ENCODE peak calls at places on chromosomes 3 and 15, in four cellular contexts. One of them, this sample, is unnamed.

GRCh38 chr3:185699927-185700326 is 113.8 kb downstream of the SENP2 start:
- DNase-seq in IMR-90: no peak
- DNase-seq in K562: no peak
- DNase-seq in endothelial cell of umbilical vein: no peak
- DNase-seq in this sample: no peak

GRCh38 chr3:110974902-110975301 is 96.7 kb upstream of the NECTIN3 start:
- DNase-seq in IMR-90: no peak
- DNase-seq in K562: no peak
- DNase-seq in endothelial cell of umbilical vein: no peak
- DNase-seq in this sample: no peak

GRCh38 chr3:112948346-112948838 is 26.5 kb downstream of the CD200R1 start:
- DNase-seq in IMR-90: no peak
- DNase-seq in K562: no peak
- DNase-seq in endothelial cell of umbilical vein: no peak
- DNase-seq in this sample: no peak

GRCh38 chr15:39499151-39499550 is 81.7 kb upstream of the THBS1 start:
- DNase-seq in IMR-90: no peak
- DNase-seq in K562: no peak
- DNase-seq in endothelial cell of umbilical vein: no peak
- DNase-seq in this sample: no peak

GRCh38 chr3:141011511-141012262 is 39.5 kb upstream of the SPSB4 start:
- DNase-seq in IMR-90: peak
- DNase-seq in K562: peak
- DNase-seq in endothelial cell of umbilical vein: peak
- DNase-seq in this sample: no peak

GRCh38 chr3:43389388-43390254 is 103.3 kb downstream of the SNRK start:
- DNase-seq in IMR-90: peak
- DNase-seq in K562: no peak
- DNase-seq in endothelial cell of umbilical vein: peak
- DNase-seq in this sample: peak

GRCh38 chr3:16486951-16487480 is 26.5 kb downstream of the RFTN1 start:
- DNase-seq in IMR-90: no peak
- DNase-seq in K562: no peak
- DNase-seq in endothelial cell of umbilical vein: no peak
- DNase-seq in this sample: no peak

GRCh38 chr3:15884132-15884531 is 86.4 kb upstream of the ANKRD28 start:
- DNase-seq in IMR-90: no peak
- DNase-seq in K562: no peak
- DNase-seq in endothelial cell of umbilical vein: no peak
- DNase-seq in this sample: no peak

GRCh38 chr15:48244923-48245322 is 38.8 kb downstream of the SLC12A1 start:
- DNase-seq in IMR-90: no peak
- DNase-seq in K562: no peak
- DNase-seq in endothelial cell of umbilical vein: no peak
- DNase-seq in this sample: no peak

GRCh38 chr15:100114526-100114925 is 227.2 kb downstream of the ADAMTS17 start:
- DNase-seq in IMR-90: peak
- DNase-seq in K562: no peak
- DNase-seq in endothelial cell of umbilical vein: no peak
- DNase-seq in this sample: no peak

GRCh38 chr3:136818851-136819783 is at the start of gene SLC35G2:
- DNase-seq in IMR-90: peak
- DNase-seq in K562: peak
- DNase-seq in endothelial cell of umbilical vein: peak
- DNase-seq in this sample: no peak

GRCh38 chr3:37498126-37499039 is 324.0 kb upstream of the LRRFIP2 start:
- DNase-seq in IMR-90: no peak
- DNase-seq in K562: no peak
- DNase-seq in endothelial cell of umbilical vein: no peak
- DNase-seq in this sample: no peak

GRCh38 chr15:40428183-40428582 is 12.6 kb upstream of the BAHD1 start:
- DNase-seq in IMR-90: no peak
- DNase-seq in K562: no peak
- DNase-seq in endothelial cell of umbilical vein: no peak
- DNase-seq in this sample: no peak

GRCh38 chr3:59839810-59840515 is 790.1 kb upstream of the CFAP20DC start:
- DNase-seq in IMR-90: no peak
- DNase-seq in K562: no peak
- DNase-seq in endothelial cell of umbilical vein: no peak
- DNase-seq in this sample: peak

GRCh38 chr3:78823434-78823833 is 944.4 kb downstream of the ROBO1 start:
- DNase-seq in IMR-90: no peak
- DNase-seq in K562: no peak
- DNase-seq in endothelial cell of umbilical vein: no peak
- DNase-seq in this sample: no peak

GRCh38 chr3:103059481-103059880 is 624.7 kb downstream of the ZPLD1 start:
- DNase-seq in IMR-90: no peak
- DNase-seq in K562: no peak
- DNase-seq in endothelial cell of umbilical vein: no peak
- DNase-seq in this sample: no peak

GRCh38 chr3:127266186-127266585 is 21.7 kb downstream of the PRR20G start:
- DNase-seq in IMR-90: no peak
- DNase-seq in K562: no peak
- DNase-seq in endothelial cell of umbilical vein: no peak
- DNase-seq in this sample: no peak

DNA sequence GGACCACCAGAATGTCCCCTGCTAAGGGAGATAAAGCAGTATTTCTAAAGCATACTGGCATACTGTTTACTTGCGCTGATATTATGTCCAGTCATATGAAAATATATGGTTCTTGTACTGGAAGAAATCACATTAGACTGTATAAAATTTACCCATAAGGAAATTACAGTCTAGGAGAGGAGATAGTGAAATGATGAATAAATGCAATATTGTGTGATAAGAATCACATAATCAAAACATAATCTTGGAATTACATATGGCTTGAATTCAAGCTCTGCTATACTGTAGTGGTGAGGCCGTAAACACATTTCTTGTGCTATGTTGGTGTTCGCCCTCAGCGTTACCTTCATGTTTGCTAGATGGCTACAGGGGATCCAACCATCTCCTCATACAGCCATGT is 20.7 kb upstream of the TGFBR2 start:
- DNase-seq in IMR-90: no peak
- DNase-seq in K562: no peak
- DNase-seq in endothelial cell of umbilical vein: no peak
- DNase-seq in this sample: no peak
- TF ChIP-seq FOS in IMR-90: no peak
- TF ChIP-seq FOS in K562: no peak
- TF ChIP-seq FOS in endothelial cell of umbilical vein: no peak
- TF ChIP-seq FOS in this sample: no peak

GRCh38 chr3:143016321-143016972 is 15.1 kb downstream of the U2SURP start:
- DNase-seq in IMR-90: no peak
- DNase-seq in K562: no peak
- DNase-seq in endothelial cell of umbilical vein: peak
- DNase-seq in this sample: no peak
- TF ChIP-seq FOS in IMR-90: no peak
- TF ChIP-seq FOS in K562: no peak
- TF ChIP-seq FOS in endothelial cell of umbilical vein: no peak
- TF ChIP-seq FOS in this sample: no peak

DNA sequence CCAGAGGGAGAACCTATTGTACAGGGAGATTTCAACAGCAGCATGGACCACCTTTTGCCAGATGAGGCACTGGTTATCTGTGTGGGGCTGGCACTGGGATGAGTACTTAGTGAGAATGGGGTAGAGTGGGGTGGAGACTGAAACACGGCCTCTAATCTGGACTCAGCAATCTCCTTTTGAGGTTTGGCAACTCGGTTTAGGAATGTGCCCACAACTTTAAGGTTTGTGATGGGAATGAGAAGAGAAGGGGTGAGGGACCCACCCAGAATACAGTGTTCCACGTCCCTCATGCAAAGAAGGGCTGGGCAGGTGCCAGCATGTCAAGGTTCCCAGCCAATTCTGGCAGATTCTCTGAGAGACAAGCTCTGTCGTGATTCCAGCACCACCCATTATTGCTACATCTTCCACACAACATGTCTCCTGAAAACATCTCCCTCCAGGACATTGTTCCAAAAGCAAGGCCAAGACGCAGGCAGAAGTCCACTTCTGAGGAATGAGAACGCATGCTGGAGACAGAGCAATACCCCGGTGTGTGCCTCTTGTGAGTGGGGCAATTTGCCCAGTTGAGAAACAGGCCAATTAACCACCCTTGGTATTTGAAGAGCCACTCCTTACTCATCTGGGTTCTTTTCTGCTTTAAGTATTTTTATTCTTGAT is 37.5 kb upstream of the CCR4 start:
- DNase-seq in IMR-90: no peak
- DNase-seq in K562: no peak
- DNase-seq in endothelial cell of umbilical vein: no peak
- DNase-seq in this sample: no peak
- TF ChIP-seq FOS in IMR-90: no peak
- TF ChIP-seq FOS in K562: no peak
- TF ChIP-seq FOS in endothelial cell of umbilical vein: no peak
- TF ChIP-seq FOS in this sample: no peak

DNA sequence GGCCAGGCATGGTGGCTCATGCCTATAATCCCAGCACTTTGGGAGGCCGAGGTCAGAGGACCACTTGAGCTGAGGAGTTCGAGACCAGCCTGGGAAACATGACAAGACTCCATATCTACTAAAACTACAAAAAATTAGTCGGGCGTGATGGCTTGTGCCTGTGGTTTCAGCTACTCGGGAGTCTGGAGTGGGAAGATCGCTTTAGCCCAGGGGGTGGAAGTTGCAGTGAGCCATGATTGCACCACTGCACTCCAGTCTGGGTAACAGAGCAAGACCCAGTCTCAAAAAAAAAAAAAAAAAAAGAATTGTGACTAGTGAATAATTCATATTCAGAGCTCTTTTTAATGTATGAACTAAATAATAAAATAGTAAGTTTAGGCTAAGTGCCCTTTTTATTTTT is 87.8 kb upstream of the TSEN2 start:
- DNase-seq in IMR-90: no peak
- DNase-seq in K562: no peak
- DNase-seq in endothelial cell of umbilical vein: no peak
- DNase-seq in this sample: no peak
- TF ChIP-seq FOS in IMR-90: no peak
- TF ChIP-seq FOS in K562: no peak
- TF ChIP-seq FOS in endothelial cell of umbilical vein: no peak
- TF ChIP-seq FOS in this sample: no peak

GRCh38 chr3:71397046-71397445 is 186.5 kb downstream of the FOXP1 start:
- DNase-seq in IMR-90: peak
- DNase-seq in K562: peak
- DNase-seq in endothelial cell of umbilical vein: peak
- DNase-seq in this sample: no peak
- TF ChIP-seq FOS in IMR-90: no peak
- TF ChIP-seq FOS in K562: no peak
- TF ChIP-seq FOS in endothelial cell of umbilical vein: no peak
- TF ChIP-seq FOS in this sample: no peak

GRCh38 chr3:122668930-122669730 is 11.5 kb upstream of the PARP14 start:
- DNase-seq in IMR-90: peak
- DNase-seq in K562: peak
- DNase-seq in endothelial cell of umbilical vein: no peak
- DNase-seq in this sample: no peak
- TF ChIP-seq FOS in IMR-90: peak
- TF ChIP-seq FOS in K562: no peak
- TF ChIP-seq FOS in endothelial cell of umbilical vein: no peak
- TF ChIP-seq FOS in this sample: no peak

GRCh38 chr3:49593046-49593445 is 38.8 kb downstream of the BSN start:
- DNase-seq in IMR-90: peak
- DNase-seq in K562: no peak
- DNase-seq in endothelial cell of umbilical vein: no peak
- DNase-seq in this sample: no peak

GRCh38 chr3:49591615-49592014 is 37.3 kb downstream of the BSN start:
- DNase-seq in IMR-90: no peak
- DNase-seq in K562: no peak
- DNase-seq in endothelial cell of umbilical vein: no peak
- DNase-seq in this sample: no peak
- TF ChIP-seq FOS in IMR-90: no peak
- TF ChIP-seq FOS in K562: no peak
- TF ChIP-seq FOS in endothelial cell of umbilical vein: no peak
- TF ChIP-seq FOS in this sample: no peak

DNA sequence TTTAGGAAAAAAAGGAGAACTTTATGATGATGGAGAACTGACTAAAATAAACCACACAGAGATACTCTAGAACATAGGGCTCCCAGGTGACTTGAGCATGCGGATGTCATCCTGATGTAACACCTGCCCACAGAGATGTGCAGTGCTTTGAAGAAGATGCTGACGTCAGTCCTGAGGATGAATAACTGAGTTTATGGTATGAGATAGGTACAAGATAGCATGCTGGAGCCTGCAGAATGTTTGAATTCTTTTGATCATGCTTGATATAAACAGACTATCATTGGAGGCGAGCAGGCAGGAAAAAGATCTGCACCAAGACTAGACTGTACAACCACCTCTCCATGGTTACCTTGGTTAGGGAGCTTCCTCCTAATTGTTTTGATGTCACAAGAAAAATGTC is 12.4 kb downstream of the CCR4 start:
- DNase-seq in IMR-90: no peak
- DNase-seq in K562: no peak
- DNase-seq in endothelial cell of umbilical vein: no peak
- DNase-seq in this sample: no peak
- TF ChIP-seq FOS in IMR-90: no peak
- TF ChIP-seq FOS in K562: no peak
- TF ChIP-seq FOS in endothelial cell of umbilical vein: no peak
- TF ChIP-seq FOS in this sample: no peak